ENCODE peak calls at places on chromosomes 6 and 20, in ten cellular contexts. F is ovary; U is GM12878; H is mammary epithelial cell; L is CD8-positive, alpha-beta T cell; O is lower lobe of right lung; J is skeletal muscle cell; A is tibial nerve; W is bronchial epithelial cell; G is HFF-Myc. N is an unnamed sample.

GRCh38 chr6:84017709-84018452 is 15.7 kb upstream of the MRAP2 start:
- DNase-seq in F (no peak), O (no peak), A (no peak), U (no peak), W (no peak), J (no peak), G (no peak), H (no peak), L (no peak), N (no peak)

GRCh38 chr6:2503816-2504494 is 246.8 kb downstream of the MYLK4 start:
- DNase-seq in O (no peak), G (no peak), F (no peak), W (peak; percentile 36), H (peak; percentile 47), J (peak; percentile 94), U (no peak), A (no peak), L (no peak), N (no peak)

GRCh38 chr6:112202639-112203341 is 51.6 kb downstream of the LAMA4 start:
- DNase-seq in A (no peak), U (peak; percentile 7), G (no peak), J (no peak), L (no peak), F (no peak), W (no peak), H (no peak), O (no peak), N (no peak)

GRCh38 chr6:155188707-155189496 is 74.9 kb upstream of the CLDN20 start:
- DNase-seq in U (no peak), F (no peak), A (no peak), G (peak; percentile 99), H (peak; percentile 93), J (peak; percentile 97), W (peak; percentile 83), L (no peak), O (no peak), N (no peak)

GRCh38 chr6:20708367-20709124 is 174.3 kb downstream of the CDKAL1 start:
- DNase-seq in F (no peak), O (no peak), W (peak; percentile 71), L (no peak), J (peak; percentile 41), G (no peak), H (peak; percentile 50), A (no peak), U (peak; percentile 59), N (no peak)

GRCh38 chr6:137188855-137189254 is 15.4 kb upstream of the IL22RA2 start:
- DNase-seq in A (no peak), H (no peak), U (no peak), G (peak; percentile 20), L (no peak), W (no peak), O (no peak), J (no peak), F (no peak), N (no peak)

GRCh38 chr6:93624408-93624807 is 205.0 kb upstream of the EPHA7 start:
- DNase-seq in H (no peak), U (no peak), A (no peak), J (no peak), L (no peak), G (no peak), W (no peak), O (no peak), F (no peak), N (no peak)

GRCh38 chr6:36115412-36115811 is 14.9 kb upstream of the MAPK13 start:
- DNase-seq in O (no peak), A (no peak), G (no peak), W (no peak), F (no peak), U (no peak), H (no peak), J (no peak), L (no peak), N (no peak)

GRCh38 chr20:22861231-22861980 is 173.7 kb upstream of the SSTR4 start:
- DNase-seq in F (no peak), A (no peak), L (no peak), W (peak; percentile 47), U (no peak), J (peak; percentile 17), G (no peak), H (no peak), O (no peak), N (no peak)

GRCh38 chr6:14711056-14711703 is 534.7 kb upstream of the JARID2 start:
- DNase-seq in L (no peak), A (no peak), O (no peak), H (peak; percentile 78), F (no peak), U (no peak), J (peak; percentile 82), G (peak; percentile 69), W (peak; percentile 96), N (peak; percentile 49)

GRCh38 chr6:11934638-11935037 is 77.5 kb upstream of the HIVEP1 start:
- DNase-seq in O (no peak), G (no peak), L (no peak), F (no peak), U (no peak), A (no peak), J (no peak), H (no peak), W (no peak), N (no peak)

GRCh38 chr6:73923899-73924485 is 228.0 kb downstream of the CD109 start:
- DNase-seq in U (no peak), F (no peak), L (no peak), O (no peak), H (no peak), G (no peak), W (peak; percentile 2), A (no peak), J (peak; percentile 53), N (no peak)

GRCh38 chr20:64231621-64232550 is 23.7 kb upstream of the PCMTD2 start:
- DNase-seq in U (no peak), F (peak; percentile 19), H (no peak), O (peak; percentile 40), L (no peak), A (no peak), J (no peak), G (no peak), W (no peak), N (no peak)

GRCh38 chr20:33232486-33233072 is 3.2 kb upstream of the BPIFA1 start:
- DNase-seq in L (no peak), G (no peak), O (peak; percentile 59), J (no peak), W (no peak), H (no peak), U (no peak), A (no peak), F (no peak), N (no peak)

DNA sequence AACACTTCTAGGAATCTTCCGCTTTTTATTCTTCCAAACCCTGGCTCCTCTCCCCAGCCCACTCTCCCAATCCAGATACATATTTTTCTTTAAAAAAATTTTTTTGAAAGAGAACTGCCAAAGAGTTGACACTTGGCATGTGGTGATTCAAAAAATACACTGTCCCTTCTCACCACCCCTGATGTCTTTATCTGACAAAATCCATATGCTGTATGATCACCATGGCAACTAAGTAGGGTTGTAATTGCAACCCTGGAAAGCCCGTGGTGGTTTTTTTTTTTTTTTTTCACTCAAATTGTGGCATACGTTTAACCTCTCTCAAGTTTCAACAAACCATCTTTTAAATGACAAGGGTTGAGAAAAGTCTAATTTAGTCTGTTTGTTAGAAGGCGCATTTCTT is 355.7 kb upstream of the SASH1 start:
- DNase-seq in W (no peak), J (no peak), O (no peak), G (no peak), L (no peak), A (no peak), U (no peak), F (no peak), H (no peak), N (no peak)
- H3K4me3 ChIP-seq in W (no peak overlapping the region), J (no peak overlapping the region), O (no peak overlapping the region), G (no peak overlapping the region), L (no peak overlapping the region), A (no peak overlapping the region), U (no peak overlapping the region), F (no peak overlapping the region), H (no peak overlapping the region), N (no peak overlapping the region)

DNA sequence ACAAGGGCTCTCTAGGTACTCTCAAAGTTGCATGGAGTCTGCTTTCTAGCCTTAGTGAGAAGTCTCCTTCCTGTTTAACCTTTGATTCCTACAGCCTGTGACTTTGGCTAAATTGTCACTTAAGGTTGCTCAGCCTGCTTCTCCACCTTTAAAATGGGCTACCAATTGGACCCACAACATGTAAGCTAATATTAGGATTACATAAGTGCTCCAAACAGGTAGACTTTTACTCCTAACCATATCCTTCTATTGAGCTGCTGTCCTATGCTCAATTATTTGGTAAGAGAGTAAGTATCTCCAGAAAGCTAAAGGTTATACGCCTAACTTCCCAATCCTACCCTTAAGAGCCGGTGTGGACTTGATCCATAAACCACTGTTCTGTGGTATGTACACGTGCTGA is 2.9 kb downstream of the PCNA start:
- DNase-seq in O (no peak), F (no peak), A (no peak), W (no peak), L (no peak), H (no peak), G (no peak), J (no peak), U (no peak), N (no peak)
- H3K4me3 ChIP-seq in O (no peak overlapping the region), F (no peak overlapping the region), A (no peak overlapping the region), W (no peak overlapping the region), L (no peak overlapping the region), H (no peak overlapping the region), G (peak overlapping the region; percentile 83), J (no peak overlapping the region), U (peak overlapping the region; percentile 84), N (no peak overlapping the region)

GRCh38 chr6:28976677-28977076 is 28.4 kb downstream of the ZNF311 start:
- DNase-seq in W (no peak), U (no peak), H (no peak), A (no peak), F (no peak), L (no peak), J (no peak), O (no peak), G (no peak), N (no peak)
- H3K4me3 ChIP-seq in W (no peak overlapping the region), U (peak overlapping the region; percentile 49), H (no peak overlapping the region), A (no peak overlapping the region), F (no peak overlapping the region), L (no peak overlapping the region), J (no peak overlapping the region), O (no peak overlapping the region), G (no peak overlapping the region), N (no peak overlapping the region)

GRCh38 chr6:54264581-54265272 is 43.5 kb upstream of the TINAG start:
- DNase-seq in O (no peak), H (no peak), A (no peak), J (peak; percentile 13), L (no peak), F (no peak), U (no peak), G (no peak), W (no peak), N (no peak)

GRCh38 chr6:54262499-54262898 is 45.7 kb upstream of the TINAG start:
- DNase-seq in F (no peak), A (no peak), U (no peak), J (no peak), G (no peak), W (no peak), O (no peak), H (no peak), L (no peak), N (no peak)

GRCh38 chr6:54262956-54263355 is 45.3 kb upstream of the TINAG start:
- DNase-seq in G (no peak), J (no peak), O (no peak), A (no peak), H (no peak), F (no peak), U (no peak), L (no peak), W (no peak), N (no peak)

GRCh38 chr6:54255881-54256280 is 52.4 kb upstream of the TINAG start:
- DNase-seq in O (no peak), H (no peak), J (peak; percentile 6), G (no peak), A (no peak), L (no peak), F (no peak), U (no peak), W (peak; percentile 3), N (no peak)

GRCh38 chr6:54260025-54260424 is 48.2 kb upstream of the TINAG start:
- DNase-seq in G (no peak), J (no peak), F (no peak), U (no peak), W (no peak), A (no peak), H (no peak), L (no peak), O (no peak), N (no peak)
- H3K4me3 ChIP-seq in G (no peak overlapping the region), J (no peak overlapping the region), F (no peak overlapping the region), U (no peak overlapping the region), W (no peak overlapping the region), A (no peak overlapping the region), H (no peak overlapping the region), L (no peak overlapping the region), O (no peak overlapping the region), N (no peak overlapping the region)